ENCODE peak calls at places on chromosomes 13 and 19, in nine cellular contexts. One of them, this sample, is unnamed.

GRCh38 chr19:31141301-31141700 is 207.9 kb downstream of the TSHZ3 start:
- DNase-seq in HFF-Myc: no peak
- DNase-seq in erythroblast: no peak
- DNase-seq in frontal cortex: no peak
- DNase-seq in activated naive CD4-positive, alpha-beta T cell: no peak
- DNase-seq in aorta: no peak
- DNase-seq in naive thymus-derived CD4-positive, alpha-beta T cell: no peak
- DNase-seq in fibroblast of mammary gland: no peak
- DNase-seq in heart right ventricle: no peak
- DNase-seq in this sample: no peak

GRCh38 chr13:62167650-62168172 is 752.1 kb upstream of the PCDH20 start:
- DNase-seq in HFF-Myc: no peak
- DNase-seq in erythroblast: no peak
- DNase-seq in frontal cortex: no peak
- DNase-seq in activated naive CD4-positive, alpha-beta T cell: no peak
- DNase-seq in aorta: no peak
- DNase-seq in naive thymus-derived CD4-positive, alpha-beta T cell: no peak
- DNase-seq in fibroblast of mammary gland: no peak
- DNase-seq in heart right ventricle: no peak
- DNase-seq in this sample: no peak

GRCh38 chr13:93039131-93039530 is 187.5 kb upstream of the GPC6 start:
- DNase-seq in HFF-Myc: no peak
- DNase-seq in erythroblast: no peak
- DNase-seq in frontal cortex: no peak
- DNase-seq in activated naive CD4-positive, alpha-beta T cell: no peak
- DNase-seq in aorta: no peak
- DNase-seq in naive thymus-derived CD4-positive, alpha-beta T cell: no peak
- DNase-seq in fibroblast of mammary gland: peak
- DNase-seq in heart right ventricle: no peak
- DNase-seq in this sample: no peak

GRCh38 chr19:8393871-8394250 is 3.7 kb downstream of the RAB11B start:
- DNase-seq in HFF-Myc: no peak
- DNase-seq in erythroblast: no peak
- DNase-seq in frontal cortex: peak
- DNase-seq in activated naive CD4-positive, alpha-beta T cell: no peak
- DNase-seq in aorta: no peak
- DNase-seq in naive thymus-derived CD4-positive, alpha-beta T cell: no peak
- DNase-seq in fibroblast of mammary gland: no peak
- DNase-seq in heart right ventricle: no peak
- DNase-seq in this sample: no peak

GRCh38 chr13:51211910-51212309 is 10.3 kb upstream of the FAM124A start:
- DNase-seq in HFF-Myc: no peak
- DNase-seq in erythroblast: no peak
- DNase-seq in frontal cortex: no peak
- DNase-seq in activated naive CD4-positive, alpha-beta T cell: no peak
- DNase-seq in aorta: no peak
- DNase-seq in naive thymus-derived CD4-positive, alpha-beta T cell: no peak
- DNase-seq in fibroblast of mammary gland: no peak
- DNase-seq in heart right ventricle: no peak
- DNase-seq in this sample: no peak

GRCh38 chr19:29107831-29108230 is 105.1 kb downstream of the UQCRFS1 start:
- DNase-seq in HFF-Myc: no peak
- DNase-seq in erythroblast: no peak
- DNase-seq in frontal cortex: no peak
- DNase-seq in activated naive CD4-positive, alpha-beta T cell: no peak
- DNase-seq in aorta: no peak
- DNase-seq in naive thymus-derived CD4-positive, alpha-beta T cell: no peak
- DNase-seq in fibroblast of mammary gland: no peak
- DNase-seq in heart right ventricle: no peak
- DNase-seq in this sample: no peak

GRCh38 chr13:113088691-113089020 is 16.9 kb upstream of the F7 start:
- DNase-seq in HFF-Myc: no peak
- DNase-seq in erythroblast: no peak
- DNase-seq in frontal cortex: no peak
- DNase-seq in activated naive CD4-positive, alpha-beta T cell: no peak
- DNase-seq in aorta: no peak
- DNase-seq in naive thymus-derived CD4-positive, alpha-beta T cell: no peak
- DNase-seq in fibroblast of mammary gland: no peak
- DNase-seq in heart right ventricle: no peak
- DNase-seq in this sample: no peak

GRCh38 chr19:38452430-38453366 is 19.2 kb downstream of the RYR1 start:
- DNase-seq in HFF-Myc: no peak
- DNase-seq in erythroblast: no peak
- DNase-seq in frontal cortex: no peak
- DNase-seq in activated naive CD4-positive, alpha-beta T cell: no peak
- DNase-seq in aorta: no peak
- DNase-seq in naive thymus-derived CD4-positive, alpha-beta T cell: no peak
- DNase-seq in fibroblast of mammary gland: no peak
- DNase-seq in heart right ventricle: no peak
- DNase-seq in this sample: no peak

GRCh38 chr19:47545061-47545948 is 27.6 kb downstream of the ZNF541 start:
- DNase-seq in HFF-Myc: no peak
- DNase-seq in erythroblast: no peak
- DNase-seq in frontal cortex: no peak
- DNase-seq in activated naive CD4-positive, alpha-beta T cell: no peak
- DNase-seq in aorta: no peak
- DNase-seq in naive thymus-derived CD4-positive, alpha-beta T cell: peak
- DNase-seq in fibroblast of mammary gland: no peak
- DNase-seq in heart right ventricle: no peak
- DNase-seq in this sample: no peak

GRCh38 chr13:53782400-53783030 is 753.9 kb downstream of the OLFM4 start:
- DNase-seq in HFF-Myc: peak
- DNase-seq in erythroblast: peak
- DNase-seq in frontal cortex: peak
- DNase-seq in activated naive CD4-positive, alpha-beta T cell: no peak
- DNase-seq in aorta: no peak
- DNase-seq in naive thymus-derived CD4-positive, alpha-beta T cell: peak
- DNase-seq in fibroblast of mammary gland: peak
- DNase-seq in heart right ventricle: peak
- DNase-seq in this sample: peak

GRCh38 chr13:110471833-110472162 is 89.7 kb downstream of the RAB20 start:
- DNase-seq in HFF-Myc: no peak
- DNase-seq in erythroblast: no peak
- DNase-seq in frontal cortex: no peak
- DNase-seq in activated naive CD4-positive, alpha-beta T cell: no peak
- DNase-seq in aorta: peak
- DNase-seq in naive thymus-derived CD4-positive, alpha-beta T cell: no peak
- DNase-seq in fibroblast of mammary gland: peak
- DNase-seq in heart right ventricle: peak
- DNase-seq in this sample: no peak

GRCh38 chr13:52847682-52848432 is 583 bp downstream of the PCDH8 start:
- DNase-seq in HFF-Myc: no peak
- DNase-seq in erythroblast: peak
- DNase-seq in frontal cortex: no peak
- DNase-seq in activated naive CD4-positive, alpha-beta T cell: no peak
- DNase-seq in aorta: no peak
- DNase-seq in naive thymus-derived CD4-positive, alpha-beta T cell: no peak
- DNase-seq in fibroblast of mammary gland: no peak
- DNase-seq in heart right ventricle: no peak
- DNase-seq in this sample: no peak

This sample was measured in Jurkat, Clone E6-1.